ENCODE peak calls at places on chromosomes 1 and 21, in nine cellular contexts. I is ovary, F is K562, B is left ventricle myocardium inferior, D is iPS-NIHi11, A is adrenal gland, T is GM20000, Y is EH, H is EL. S is an unnamed sample.

GRCh38 chr1:21338568-21339401 is 48.5 kb upstream of the ECE1 start:
- DNase-seq in I (peak), F (no peak), B (peak), D (no peak), A (peak), T (no peak), Y (no peak), H (no peak), S (no peak)

GRCh38 chr1:17033481-17033880 is 20.4 kb downstream of the SDHB start:
- DNase-seq in I (no peak), F (no peak), B (no peak), D (no peak), A (no peak), T (no peak), Y (no peak), H (no peak), S (no peak)

GRCh38 chr1:201176931-201177330 is 13.7 kb upstream of the IGFN1 start:
- DNase-seq in I (no peak), F (no peak), B (no peak), D (no peak), A (no peak), T (no peak), Y (peak), H (peak), S (no peak)

GRCh38 chr1:57279909-57280666 is 143.8 kb downstream of the DAB1 start:
- DNase-seq in I (no peak), F (no peak), B (no peak), D (no peak), A (no peak), T (no peak), Y (no peak), H (no peak), S (peak)

GRCh38 chr1:79043506-79043905 is 37.0 kb upstream of the ADGRL4 start:
- DNase-seq in I (no peak), F (no peak), B (no peak), D (no peak), A (no peak), T (no peak), Y (peak), H (peak), S (peak)

GRCh38 chr1:151197863-151198253 is 494 bp upstream of the PIP5K1A start:
- DNase-seq in I (no peak), F (no peak), B (no peak), D (no peak), A (no peak), T (no peak), Y (no peak), H (no peak), S (peak)

GRCh38 chr1:38127432-38127831 is 80.8 kb upstream of the POU3F1 start:
- DNase-seq in I (no peak), F (no peak), B (no peak), D (no peak), A (no peak), T (no peak), Y (peak), H (peak), S (no peak)

GRCh38 chr21:31410763-31411278 is 66.8 kb upstream of the TIAM1 start:
- DNase-seq in I (no peak), F (no peak), B (no peak), D (no peak), A (no peak), T (no peak), Y (no peak), H (no peak), S (no peak)

GRCh38 chr1:75522389-75522788 is 88.5 kb downstream of the SLC44A5 start:
- DNase-seq in I (no peak), F (no peak), B (no peak), D (peak), A (peak), T (no peak), Y (no peak), H (no peak), S (peak)

GRCh38 chr1:166164995-166165660 is 1.7 kb downstream of the FAM78B start:
- DNase-seq in I (peak), F (peak), B (peak), D (peak), A (peak), T (peak), Y (peak), H (peak), S (peak)

GRCh38 chr1:55338448-55338820 is 123.3 kb upstream of the USP24 start:
- DNase-seq in I (no peak), F (no peak), B (no peak), D (no peak), A (no peak), T (no peak), Y (no peak), H (no peak), S (no peak)

GRCh38 chr1:31703431-31704260 is at the start of gene COL16A1:
- DNase-seq in I (peak), F (peak), B (peak), D (peak), A (peak), T (peak), Y (peak), H (peak), S (no peak)

GRCh38 chr1:22414244-22414751 is 37.4 kb upstream of the ZBTB40 start:
- DNase-seq in I (peak), F (peak), B (no peak), D (no peak), A (peak), T (no peak), Y (peak), H (no peak), S (no peak)

GRCh38 chr1:42439940-42440339 is 15.9 kb downstream of the ZMYND12 start:
- DNase-seq in I (no peak), F (no peak), B (no peak), D (no peak), A (no peak), T (no peak), Y (peak), H (peak), S (peak)

GRCh38 chr1:228273720-228274451 is 66.0 kb downstream of the OBSCN start:
- DNase-seq in I (no peak), F (no peak), B (peak), D (no peak), A (no peak), T (no peak), Y (no peak), H (no peak), S (no peak)

GRCh38 chr1:199780948-199781347 is 246.6 kb upstream of the NR5A2 start:
- DNase-seq in I (no peak), F (no peak), B (no peak), D (no peak), A (no peak), T (no peak), Y (peak), H (peak), S (no peak)

GRCh38 chr1:245365621-245366020 is 210.8 kb downstream of the KIF26B start:
- DNase-seq in I (no peak), F (no peak), B (no peak), D (no peak), A (peak), T (no peak), Y (no peak), H (no peak), S (no peak)

GRCh38 chr1:62716397-62716796 is 28.2 kb upstream of the DOCK7 start:
- DNase-seq in I (no peak), F (no peak), B (no peak), D (no peak), A (no peak), T (no peak), Y (peak), H (peak), S (peak)

GRCh38 chr1:210445931-210446330 is 117.2 kb downstream of the HHAT start:
- DNase-seq in I (no peak), F (no peak), B (no peak), D (no peak), A (no peak), T (no peak), Y (no peak), H (no peak), S (no peak)

GRCh38 chr1:70706381-70707173 is 295.5 kb downstream of the CTH start:
- DNase-seq in I (no peak), F (no peak), B (no peak), D (peak), A (no peak), T (no peak), Y (no peak), H (peak), S (no peak)

GRCh38 chr21:26834181-26834945 is 10.8 kb downstream of the ADAMTS1 start:
- DNase-seq in I (no peak), F (no peak), B (no peak), D (no peak), A (no peak), T (no peak), Y (peak), H (peak), S (peak)

GRCh38 chr1:193321242-193321842 is 134.9 kb upstream of the B3GALT2 start:
- DNase-seq in I (no peak), F (no peak), B (no peak), D (no peak), A (no peak), T (no peak), Y (peak), H (peak), S (no peak)

GRCh38 chr1:111452581-111452980 is 3.3 kb downstream of the ATP5PB start:
- DNase-seq in I (no peak), F (no peak), B (no peak), D (no peak), A (no peak), T (no peak), Y (no peak), H (no peak), S (peak)

GRCh38 chr1:212805767-212806166 is 14.1 kb downstream of the TATDN3 start:
- DNase-seq in I (no peak), F (no peak), B (no peak), D (no peak), A (no peak), T (no peak), Y (no peak), H (no peak), S (no peak)

GRCh38 chr1:221023482-221023881 is 144.2 kb downstream of the HLX start:
- DNase-seq in I (no peak), F (no peak), B (no peak), D (no peak), A (no peak), T (no peak), Y (no peak), H (no peak), S (no peak)

GRCh38 chr1:207822602-207823451 is 71.0 kb downstream of the CD46 start:
- DNase-seq in I (peak), F (peak), B (peak), D (peak), A (peak), T (peak), Y (peak), H (peak), S (peak)

GRCh38 chr1:155706101-155706619 is 17.3 kb downstream of the DAP3 start:
- DNase-seq in I (no peak), F (no peak), B (no peak), D (no peak), A (no peak), T (no peak), Y (peak), H (peak), S (no peak)

GRCh38 chr1:198829948-198830347 is 191.1 kb downstream of the PTPRC start:
- DNase-seq in I (no peak), F (no peak), B (no peak), D (peak), A (no peak), T (no peak), Y (peak), H (peak), S (no peak)

GRCh38 chr1:37085393-37085792 is 51.1 kb upstream of the GRIK3 start:
- DNase-seq in I (no peak), F (peak), B (no peak), D (peak), A (no peak), T (no peak), Y (no peak), H (no peak), S (peak)

GRCh38 chr1:94456736-94457135 is 38.5 kb downstream of the ABCD3 start:
- DNase-seq in I (no peak), F (no peak), B (no peak), D (no peak), A (no peak), T (no peak), Y (peak), H (peak), S (no peak)

GRCh38 chr1:229557214-229557850 is 1.2 kb downstream of the ABCB10 start:
- DNase-seq in I (no peak), F (no peak), B (no peak), D (no peak), A (no peak), T (peak), Y (peak), H (peak), S (no peak)

GRCh38 chr1:234919061-234919755 is 209.4 kb downstream of the TOMM20 start:
- DNase-seq in I (peak), F (no peak), B (peak), D (no peak), A (peak), T (no peak), Y (no peak), H (no peak), S (no peak)

GRCh38 chr1:171663036-171663853 is 10.8 kb upstream of the MYOC start:
- DNase-seq in I (no peak), F (no peak), B (no peak), D (no peak), A (no peak), T (no peak), Y (no peak), H (no peak), S (no peak)

GRCh38 chr1:46670134-46670533 is 1.5 kb upstream of the TEX38 start:
- DNase-seq in I (no peak), F (no peak), B (no peak), D (no peak), A (no peak), T (no peak), Y (no peak), H (no peak), S (no peak)

GRCh38 chr21:33886316-33886715 is 29.3 kb downstream of the ATP5PO start:
- DNase-seq in I (no peak), F (no peak), B (no peak), D (no peak), A (no peak), T (no peak), Y (no peak), H (no peak), S (no peak)

S was measured in trophoblast cell.